ENCODE peak calls at places on chromosomes 11 and 22, in nine cellular contexts. W, U, E, S, G, X, M, H and C are unnamed samples.

GRCh38 chr11:8809185-8809584 is 101.8 kb upstream of the AKIP1 start:
- DNase-seq in G (no peak), U (no peak), E (no peak), X (no peak), H (no peak), W (no peak), S (no peak), M (no peak), C (no peak)

GRCh38 chr22:42461511-42461910 is 29.3 kb upstream of the NFAM1 start:
- DNase-seq in U (no peak), H (no peak), G (no peak), S (no peak), W (no peak), M (no peak), E (no peak), X (no peak), C (no peak)

GRCh38 chr22:38189104-38189503 is 7.5 kb upstream of the PLA2G6 start:
- DNase-seq in S (no peak), M (no peak), X (no peak), E (no peak), G (no peak), U (no peak), H (no peak), W (no peak), C (no peak)

GRCh38 chr22:38313384-38313955 is 3.8 kb downstream of the CSNK1E start:
- DNase-seq in S (peak; percentile 93), M (no peak), H (peak; percentile 96), X (peak; percentile 78), W (no peak), G (peak; percentile 85), E (peak; percentile 62), U (peak; percentile 81), C (peak; percentile 92)

GRCh38 chr22:23058063-23058462 is 12.3 kb upstream of the GNAZ start:
- DNase-seq in W (no peak), U (no peak), G (no peak), E (no peak), H (no peak), M (no peak), S (no peak), X (no peak), C (no peak)

GRCh38 chr11:17921620-17922473 is 91.0 kb downstream of the SERGEF start:
- DNase-seq in M (no peak), G (no peak), X (no peak), E (no peak), S (no peak), W (no peak), H (peak; percentile 36), U (no peak), C (peak; percentile 72)

GRCh38 chr11:88016392-88017020 is 158.7 kb downstream of the RAB38 start:
- DNase-seq in M (peak; percentile 59), W (peak; percentile 83), S (peak; percentile 71), G (peak; percentile 42), X (peak; percentile 55), E (no peak), H (peak; percentile 84), U (peak; percentile 85), C (peak; percentile 57)

GRCh38 chr22:24001314-24001713 is 3.9 kb downstream of the GSTT4 start:
- DNase-seq in S (no peak), G (no peak), E (no peak), U (no peak), H (no peak), M (no peak), X (no peak), W (no peak), C (no peak)

DNA sequence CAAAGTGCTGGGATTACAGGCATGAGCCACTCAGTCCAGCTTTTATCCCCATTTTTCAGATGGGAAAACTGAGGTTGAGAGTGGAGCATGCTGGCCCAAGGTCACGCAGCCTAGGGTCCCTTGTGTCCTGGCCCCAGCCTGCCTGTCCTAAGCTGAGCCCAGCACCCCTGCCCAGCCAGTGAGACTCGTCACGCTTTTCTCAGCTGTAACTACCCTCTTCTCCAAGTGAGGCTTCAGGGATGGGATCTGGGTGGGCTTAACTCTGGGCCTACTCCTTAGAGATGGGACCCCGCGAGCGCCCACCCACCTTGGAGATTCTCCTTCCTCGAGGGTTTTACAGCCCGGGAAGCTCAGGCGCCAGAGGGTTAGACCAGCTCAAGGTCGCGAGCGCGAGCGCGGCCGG is 390 bp upstream of the TMEM151A start:
- DNase-seq in G (no peak), U (no peak), M (no peak), S (no peak), E (no peak), H (no peak), W (no peak), X (no peak), C (no peak)
- H3K4me3 ChIP-seq in G (no peak overlapping the region), U (no peak overlapping the region), M (no peak overlapping the region), S (no peak overlapping the region), E (peak overlapping the region; percentile 51), H (no peak overlapping the region), W (peak overlapping the region; percentile 14), X (no peak overlapping the region), C (peak overlapping the region; percentile 20)

GRCh38 chr22:50437511-50438304 is 37.1 kb downstream of the SBF1 start:
- DNase-seq in U (no peak), X (no peak), M (no peak), W (no peak), G (no peak), H (no peak), E (peak; percentile 33), S (no peak), C (no peak)

GRCh38 chr22:50436134-50436830 is 38.6 kb downstream of the SBF1 start:
- DNase-seq in G (no peak), M (no peak), S (no peak), X (no peak), E (peak; percentile 32), U (no peak), H (no peak), W (no peak), C (no peak)

GRCh38 chr22:50435701-50436115 is 39.1 kb downstream of the SBF1 start:
- DNase-seq in G (no peak), W (no peak), E (no peak), M (no peak), X (no peak), U (no peak), S (no peak), H (no peak), C (no peak)

GRCh38 chr22:50438305-50439275 is 36.2 kb downstream of the SBF1 start:
- DNase-seq in S (no peak), U (no peak), M (no peak), E (peak; percentile 43), G (peak; percentile 22), H (no peak), X (no peak), W (no peak), C (no peak)

GRCh38 chr22:50436841-50437341 is 37.9 kb downstream of the SBF1 start:
- DNase-seq in X (no peak), H (no peak), M (no peak), E (peak; percentile 30), S (no peak), U (no peak), W (no peak), G (no peak), C (no peak)
- H3K4me3 ChIP-seq in X (no peak overlapping the region), H (no peak overlapping the region), M (no peak overlapping the region), E (no peak overlapping the region), S (no peak overlapping the region), U (no peak overlapping the region), W (no peak overlapping the region), G (no peak overlapping the region), C (no peak overlapping the region)

DNA sequence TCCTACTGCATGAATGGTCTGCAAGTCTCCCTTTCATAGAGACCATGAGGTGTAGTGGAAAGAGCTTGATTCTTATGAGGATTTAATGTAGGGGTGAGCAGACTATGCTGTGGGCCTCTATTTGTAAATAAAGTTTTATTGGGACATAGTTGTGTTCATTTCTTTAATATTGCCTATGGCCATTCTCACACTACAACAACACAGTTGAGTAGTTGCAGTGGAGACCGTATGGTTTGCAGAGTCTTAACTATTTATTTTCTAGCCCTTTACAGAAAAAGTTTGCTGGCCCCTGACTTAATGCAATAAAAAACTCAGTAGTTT is 106.2 kb downstream of the ATXN10 start:
- DNase-seq in G (no peak), H (no peak), E (no peak), W (no peak), U (no peak), S (no peak), X (no peak), M (no peak), C (no peak)
- H3K4me3 ChIP-seq in G (no peak overlapping the region), H (no peak overlapping the region), E (no peak overlapping the region), W (no peak overlapping the region), U (no peak overlapping the region), S (no peak overlapping the region), X (no peak overlapping the region), M (no peak overlapping the region), C (no peak overlapping the region)

DNA sequence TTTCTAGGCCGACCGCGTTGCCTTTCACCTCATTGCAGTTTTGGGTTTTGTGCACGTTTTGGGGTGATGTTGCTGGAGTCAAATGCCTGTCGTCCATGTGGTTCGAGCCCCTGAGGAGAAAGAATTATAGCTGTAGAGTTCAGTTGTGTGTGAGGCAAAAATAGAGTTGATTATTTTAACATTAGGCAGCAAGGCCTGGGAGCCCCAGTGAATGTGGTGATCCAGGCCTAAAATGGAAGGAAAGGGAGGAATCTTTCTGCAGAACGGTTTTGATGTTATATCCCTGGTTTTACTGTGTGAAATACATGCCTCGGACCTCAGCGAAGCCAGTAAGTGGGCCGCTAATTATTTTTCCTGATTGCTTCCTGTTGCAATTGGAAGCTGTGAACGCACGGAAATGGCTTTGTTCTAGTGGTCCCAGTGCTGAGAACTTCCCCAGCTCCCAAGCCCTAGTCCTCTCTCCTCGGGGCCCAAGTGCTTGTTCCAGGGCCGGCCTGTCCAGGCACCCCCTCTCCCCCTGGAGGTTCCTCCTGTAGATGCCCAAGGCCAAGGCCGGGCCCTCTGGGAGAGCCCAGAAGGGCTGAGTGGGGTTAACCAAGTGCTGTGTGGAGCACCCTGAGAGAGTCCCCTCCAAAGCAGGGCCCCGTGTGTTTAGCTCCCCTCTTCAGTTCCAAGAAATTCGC is 2.0 kb downstream of the LRP5 start:
- DNase-seq in E (no peak), S (no peak), M (no peak), H (no peak), X (no peak), W (peak; percentile 19), G (peak; percentile 37), U (no peak), C (no peak)
- H3K4me3 ChIP-seq in E (peak overlapping the region; percentile 67), S (peak overlapping the region; percentile 64), M (peak overlapping the region; percentile 65), H (peak overlapping the region; percentile 64), X (peak overlapping the region; percentile 74), W (peak overlapping the region; percentile 69), G (peak overlapping the region; percentile 67), U (peak overlapping the region; percentile 59), C (peak overlapping the region; percentile 67)

DNA sequence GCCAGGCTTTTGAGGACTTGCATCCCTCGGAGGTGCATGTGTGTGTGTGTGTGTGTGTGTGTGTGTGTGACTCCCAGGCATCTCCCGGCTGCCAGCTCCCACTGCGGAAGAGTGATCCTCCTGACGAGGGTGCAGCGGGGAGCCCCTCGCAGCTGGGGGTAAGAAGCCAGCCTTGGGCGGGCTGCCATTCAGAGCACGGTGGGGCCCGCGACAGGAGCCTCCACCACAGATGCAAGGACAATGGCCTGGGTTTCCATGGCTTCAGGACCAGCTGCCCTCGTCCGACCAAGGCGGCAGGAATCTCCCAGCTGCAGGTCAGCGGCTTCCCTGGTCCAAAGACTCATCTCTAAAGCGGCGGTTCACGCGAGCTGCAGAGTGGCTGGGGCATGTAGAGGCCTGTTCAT is 908.5 kb downstream of the BRD1 start:
- DNase-seq in S (no peak), H (no peak), E (no peak), X (no peak), W (no peak), G (no peak), M (no peak), U (no peak), C (no peak)
- H3K4me3 ChIP-seq in S (no peak overlapping the region), H (no peak overlapping the region), E (no peak overlapping the region), X (no peak overlapping the region), W (no peak overlapping the region), G (no peak overlapping the region), M (no peak overlapping the region), U (no peak overlapping the region), C (no peak overlapping the region)